ENCODE peak calls at places on chromosomes 6 and 20, in eight cellular contexts. D is lower lobe of right lung, B is gastrocnemius medialis, O is astrocyte, V is nephron progenitor cell, R is endodermal cell, J is cardiac fibroblast, P is endothelial cell. S is an unnamed sample.

GRCh38 chr6:51855310-51856082 is 231.9 kb downstream of the PKHD1 start:
- DNase-seq in J (peak), B (no peak), R (peak), P (peak), O (peak), D (no peak), V (peak), S (peak)

GRCh38 chr6:22954749-22955385 is 385.5 kb downstream of the HDGFL1 start:
- DNase-seq in P (no peak), O (peak), D (no peak), J (peak), V (no peak), R (no peak), B (no peak), S (peak)

GRCh38 chr20:62815066-62815991 is 1.5 kb upstream of the COL9A3 start:
- DNase-seq in D (no peak), V (peak), B (no peak), R (peak), J (peak), P (no peak), O (peak), S (peak)

GRCh38 chr6:57256541-57256940 is 34.4 kb upstream of the RAB23 start:
- DNase-seq in J (peak), O (peak), V (no peak), P (no peak), R (no peak), B (no peak), D (no peak), S (peak)

GRCh38 chr6:28814032-28814976 is 109.5 kb downstream of the TRIM27 start:
- DNase-seq in P (peak), B (no peak), D (no peak), J (no peak), O (no peak), V (peak), R (peak), S (no peak)

GRCh38 chr6:30913721-30914075 is 340 bp upstream of the VARS2 start:
- DNase-seq in B (no peak), J (peak), D (no peak), R (no peak), O (no peak), V (no peak), P (no peak), S (no peak)

GRCh38 chr6:123393333-123393732 is 243.4 kb downstream of the TRDN start:
- DNase-seq in R (no peak), V (no peak), O (no peak), P (no peak), D (no peak), J (peak), B (no peak), S (peak)

GRCh38 chr6:50718058-50718457 is 4.7 kb downstream of the TFAP2D start:
- DNase-seq in J (no peak), P (no peak), V (no peak), R (peak), O (no peak), B (no peak), D (no peak), S (no peak)

GRCh38 chr6:127366281-127367022 is 23.0 kb upstream of the ECHDC1 start:
- DNase-seq in B (no peak), O (peak), J (peak), P (no peak), V (no peak), R (peak), D (no peak), S (peak)

GRCh38 chr20:51542894-51543788 is 622 bp upstream of the NFATC2 start:
- DNase-seq in J (no peak), V (no peak), R (no peak), B (peak), D (no peak), P (no peak), O (no peak), S (no peak)

GRCh38 chr20:6006603-6006949 is 47.3 kb downstream of the LRRN4 start:
- DNase-seq in J (no peak), V (no peak), D (no peak), R (no peak), P (no peak), O (no peak), B (no peak), S (no peak)

GRCh38 chr6:120869397-120869796 is 464.9 kb downstream of the TBC1D32 start:
- DNase-seq in R (peak), J (peak), D (no peak), V (peak), B (no peak), O (no peak), P (peak), S (peak)

GRCh38 chr20:34045930-34046329 is 52.2 kb downstream of the RALY start:
- DNase-seq in D (no peak), P (no peak), B (no peak), O (no peak), J (no peak), R (peak), V (no peak), S (no peak)

GRCh38 chr6:2155206-2155605 is 90.2 kb downstream of the GMDS start:
- DNase-seq in B (no peak), O (no peak), P (no peak), V (no peak), R (no peak), D (no peak), J (no peak), S (no peak)

GRCh38 chr6:82371799-82372508 is 8.3 kb downstream of the TPBG start:
- DNase-seq in J (peak), P (no peak), D (no peak), O (peak), B (no peak), R (no peak), V (no peak), S (peak)

GRCh38 chr6:69917834-69918233 is 51.5 kb downstream of the COL19A1 start:
- DNase-seq in D (no peak), V (no peak), R (no peak), B (no peak), J (peak), P (no peak), O (peak), S (peak)

GRCh38 chr6:108587258-108588059 is 26.7 kb downstream of the FOXO3 start:
- DNase-seq in B (no peak), R (no peak), D (no peak), V (no peak), O (peak), J (peak), P (no peak), S (peak)

GRCh38 chr6:97138581-97138980 is 144.4 kb downstream of the MMS22L start:
- DNase-seq in V (no peak), O (no peak), B (no peak), J (no peak), D (no peak), P (no peak), R (no peak), S (no peak)

GRCh38 chr20:60262967-60263603 is 304.9 kb downstream of the CDH26 start:
- DNase-seq in R (peak), J (peak), O (no peak), V (peak), P (peak), D (peak), B (no peak), S (peak)

GRCh38 chr6:129555206-129555832 is 154.7 kb downstream of the ARHGAP18 start:
- DNase-seq in V (no peak), O (peak), B (no peak), J (peak), R (no peak), P (no peak), D (no peak), S (peak)

GRCh38 chr20:63082308-63082938 is 75.7 kb upstream of the BHLHE23 start:
- DNase-seq in V (peak), D (peak), R (peak), O (no peak), B (no peak), J (peak), P (peak), S (peak)

GRCh38 chr6:160142115-160142715 is 20.6 kb downstream of the SLC22A1 start:
- DNase-seq in V (no peak), J (no peak), O (no peak), B (no peak), R (peak), D (no peak), P (no peak), S (no peak)

GRCh38 chr6:75694406-75694805 is 54.6 kb upstream of the MYO6 start:
- DNase-seq in V (no peak), R (no peak), J (no peak), O (no peak), P (no peak), D (no peak), B (no peak), S (peak)

GRCh38 chr6:75691012-75691411 is 58.0 kb upstream of the MYO6 start:
- DNase-seq in B (no peak), D (no peak), V (no peak), J (peak), O (peak), R (no peak), P (no peak), S (peak)

GRCh38 chr6:75689576-75689975 is 59.5 kb upstream of the MYO6 start:
- DNase-seq in V (no peak), B (no peak), J (no peak), O (no peak), D (no peak), R (no peak), P (no peak), S (no peak)

DNA sequence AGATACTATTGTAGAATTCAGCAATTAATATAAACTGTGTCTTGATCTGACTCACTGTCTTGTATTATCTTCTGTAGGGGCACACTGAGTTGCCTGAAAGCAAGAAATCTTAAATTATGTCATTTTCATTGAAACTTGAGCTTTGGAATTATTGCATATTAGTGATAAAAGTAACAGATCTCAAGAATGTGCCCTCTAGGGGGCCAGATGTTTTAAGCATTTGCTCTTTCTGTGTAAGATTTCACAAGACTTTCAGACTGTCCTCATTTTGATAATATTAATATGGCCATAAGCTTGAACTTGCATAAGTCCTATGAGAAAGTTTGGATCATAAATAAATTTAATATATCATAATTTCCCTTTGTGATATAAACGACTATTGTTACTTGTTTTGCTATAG is 55.5 kb upstream of the MYO6 start:
- DNase-seq in B (no peak), O (no peak), D (no peak), V (no peak), J (peak), R (no peak), P (no peak), S (peak)
- TF ChIP-seq CTCF in B (no peak), O (peak), D (no peak), V (no peak), J (no peak), R (peak), P (peak), S (peak)

DNA sequence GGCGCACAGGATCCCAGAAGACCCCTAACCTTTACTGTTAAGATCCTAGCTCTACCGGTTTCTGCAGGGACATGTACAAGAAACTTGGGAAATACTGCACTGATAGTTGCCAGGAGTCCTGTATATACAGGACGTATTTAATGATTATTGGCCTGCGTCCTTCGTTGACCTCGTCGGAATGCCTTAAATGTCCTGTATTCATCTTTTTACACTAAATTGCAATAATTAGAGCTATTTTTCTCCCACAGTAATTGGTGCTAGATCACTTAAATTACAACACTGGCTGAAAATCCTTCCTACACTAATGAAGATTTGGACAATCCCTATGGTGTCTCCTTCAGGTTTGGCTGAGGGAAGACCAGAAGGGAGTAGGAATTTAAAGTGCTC is 775 bp upstream of the DNAAF9 start:
- DNase-seq in R (no peak), O (no peak), D (no peak), P (no peak), V (no peak), J (no peak), B (no peak), S (no peak)
- TF ChIP-seq CTCF in R (no peak), O (no peak), D (no peak), P (no peak), V (no peak), J (no peak), B (no peak), S (no peak)

GRCh38 chr6:113466526-113466925 is 390.6 kb upstream of the MARCKS start:
- DNase-seq in D (no peak), B (no peak), R (no peak), P (no peak), V (no peak), O (no peak), J (no peak), S (no peak)
- TF ChIP-seq CTCF in D (no peak), B (no peak), R (no peak), P (no peak), V (no peak), O (no peak), J (no peak), S (no peak)

GRCh38 chr6:42230320-42231034 is 12.8 kb upstream of the MRPS10 start:
- DNase-seq in V (no peak), O (no peak), D (no peak), J (peak), R (peak), P (no peak), B (no peak), S (peak)
- TF ChIP-seq CTCF in V (no peak), O (peak), D (no peak), J (peak), R (peak), P (no peak), B (no peak), S (peak)

DNA sequence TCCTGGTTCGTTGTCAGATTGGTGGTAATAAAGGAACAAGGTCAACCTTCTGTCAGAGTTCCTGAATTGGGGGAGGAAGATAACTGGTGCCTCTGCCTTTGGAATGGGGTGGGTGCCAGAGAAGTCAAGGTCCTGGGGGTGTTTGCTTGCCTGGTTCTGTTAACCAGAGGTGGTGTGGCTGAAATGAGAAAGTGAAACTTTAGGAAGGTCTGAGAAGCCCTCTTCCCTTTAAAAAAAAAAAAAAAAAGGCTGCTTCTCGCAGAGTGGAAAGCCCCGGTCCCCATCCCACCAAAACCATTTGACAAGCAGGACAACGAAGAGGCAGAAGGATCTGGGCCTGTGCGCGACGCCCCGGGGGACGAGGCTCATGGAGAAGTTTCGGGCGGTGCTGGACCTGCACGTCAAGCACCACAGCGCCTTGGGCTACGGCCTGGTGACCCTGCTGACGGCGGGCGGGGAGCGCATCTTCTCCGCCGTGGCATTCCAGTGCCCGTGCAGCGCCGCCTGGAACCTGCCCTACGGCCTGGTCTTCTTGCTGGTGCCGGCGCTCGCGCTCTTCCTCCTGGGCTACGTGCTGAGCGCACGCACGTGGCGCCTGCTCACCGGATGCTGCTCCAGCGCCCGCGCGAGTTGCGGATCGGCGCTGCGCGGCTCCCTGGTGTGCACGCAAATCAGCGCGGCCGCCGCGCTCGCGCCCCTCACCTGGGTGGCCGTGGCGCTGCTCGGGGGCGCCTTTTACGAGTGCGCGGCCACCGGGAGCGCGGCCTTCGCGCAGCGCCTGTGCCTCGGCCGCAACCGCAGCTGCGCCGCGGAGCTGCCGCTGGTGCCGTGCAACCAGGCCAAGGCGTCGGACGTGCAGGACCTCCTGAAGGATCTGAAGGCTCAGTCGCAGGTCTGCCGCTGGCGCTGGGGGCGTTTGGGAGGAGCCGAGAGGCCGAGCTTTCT is 660 bp downstream of the CALHM6 start:
- DNase-seq in V (peak), P (peak), J (peak), R (peak), D (peak), O (peak), B (no peak), S (peak)
- TF ChIP-seq CTCF in V (no peak), P (no peak), J (no peak), R (peak), D (no peak), O (no peak), B (no peak), S (no peak)

GRCh38 chr6:158452191-158452590 is 107.7 kb upstream of the TMEM181 start:
- DNase-seq in V (no peak), J (no peak), R (peak), D (no peak), B (no peak), P (no peak), O (no peak), S (no peak)
- TF ChIP-seq CTCF in V (no peak), J (no peak), R (no peak), D (no peak), B (no peak), P (no peak), O (no peak), S (no peak)

GRCh38 chr20:57092112-57092899 is 174.1 kb downstream of the BMP7 start:
- DNase-seq in R (peak), B (no peak), J (peak), O (no peak), P (peak), D (peak), V (peak), S (peak)
- TF ChIP-seq CTCF in R (peak), B (no peak), J (peak), O (peak), P (peak), D (peak), V (peak), S (peak)

DNA sequence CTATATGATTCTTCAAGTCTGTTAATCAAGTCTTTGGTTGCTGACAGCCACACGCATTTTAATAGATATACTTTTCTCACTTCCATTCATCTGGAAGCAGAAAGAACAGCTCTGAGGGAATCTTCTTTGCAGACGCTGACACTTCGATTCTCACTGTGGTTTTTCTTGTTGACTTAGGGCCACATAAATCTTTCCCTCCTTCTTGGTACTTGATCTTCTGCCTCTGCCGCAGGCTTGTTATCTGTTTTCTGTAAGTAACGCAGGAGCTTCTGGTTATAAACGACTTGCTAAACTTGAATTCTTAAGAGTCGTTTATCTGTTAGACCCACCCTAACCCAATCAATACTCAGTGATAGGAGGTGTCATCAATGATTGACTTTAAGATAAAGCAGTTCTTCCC is 268.8 kb upstream of the SULF2 start:
- DNase-seq in O (no peak), R (no peak), D (no peak), V (no peak), P (no peak), J (no peak), B (no peak), S (no peak)
- TF ChIP-seq CTCF in O (no peak), R (no peak), D (no peak), V (no peak), P (no peak), J (no peak), B (no peak), S (no peak)

S was measured in choroid plexus epithelial cell.